ENCODE peak calls at places on chromosome 1, in eight cellular contexts. A, F, V, S, G, P, N and L are unnamed samples.
A peak's percentile ranks its signal among the peaks of the same experiment; 100 is the strongest.

GRCh38 chr1:103945774-103946173 is 196.1 kb downstream of the AMY1C start:
- DNase-seq in F (no peak), N (no peak), G (no peak), A (no peak), P (no peak), V (no peak), S (no peak), L (no peak)

GRCh38 chr1:1846386-1846918 is 44.4 kb downstream of the GNB1 start:
- DNase-seq in S (no peak), G (no peak), P (no peak), N (no peak), V (no peak), A (no peak), F (no peak), L (no peak)

GRCh38 chr1:197481101-197481500 is 213.0 kb downstream of the CRB1 start:
- DNase-seq in N (peak; percentile 25), G (no peak), F (no peak), P (no peak), S (no peak), V (no peak), A (no peak), L (no peak)

GRCh38 chr1:26541816-26542711 is 12.5 kb downstream of the RPS6KA1 start:
- DNase-seq in S (peak; percentile 66), G (peak; percentile 73), V (peak; percentile 42), A (no peak), N (peak; percentile 85), P (peak; percentile 67), F (peak; percentile 72), L (peak; percentile 48)

GRCh38 chr1:199932462-199932861 is 95.0 kb upstream of the NR5A2 start:
- DNase-seq in F (no peak), N (no peak), S (no peak), P (no peak), V (no peak), A (no peak), G (no peak), L (no peak)

GRCh38 chr1:1213153-1213918 is 617 bp downstream of the TNFRSF4 start:
- DNase-seq in F (no peak), V (no peak), N (peak; percentile 31), P (peak; percentile 51), S (no peak), A (peak; percentile 31), G (no peak), L (no peak)

GRCh38 chr1:162357681-162358266 is 18.9 kb downstream of the SPATA46 start:
- DNase-seq in S (peak; percentile 57), F (peak; percentile 79), N (no peak), G (no peak), A (no peak), V (peak; percentile 60), P (no peak), L (peak; percentile 61)

GRCh38 chr1:102896286-102896685 is 212.0 kb downstream of the COL11A1 start:
- DNase-seq in S (no peak), F (no peak), V (no peak), P (no peak), G (no peak), N (no peak), A (no peak), L (no peak)

GRCh38 chr1:234977891-234978396 is 150.7 kb downstream of the TOMM20 start:
- DNase-seq in G (no peak), N (no peak), A (no peak), V (no peak), F (no peak), P (no peak), S (peak; percentile 60), L (no peak)

GRCh38 chr1:148290881-148291280 is 138.8 kb upstream of the NBPF11 start:
- DNase-seq in G (no peak), A (no peak), S (no peak), V (no peak), F (no peak), P (no peak), N (no peak), L (no peak)

GRCh38 chr1:202613571-202613970 is 96.7 kb downstream of the SYT2 start:
- DNase-seq in N (no peak), F (no peak), G (no peak), P (no peak), A (no peak), V (no peak), S (no peak), L (no peak)

GRCh38 chr1:235015291-235015990 is 113.2 kb downstream of the TOMM20 start:
- DNase-seq in G (no peak), N (no peak), V (no peak), P (no peak), S (no peak), A (no peak), F (no peak), L (no peak)

GRCh38 chr1:66542811-66543767 is 9.1 kb downstream of the SGIP1 start:
- DNase-seq in P (no peak), V (peak; percentile 86), S (peak; percentile 77), F (no peak), G (peak; percentile 91), A (peak; percentile 62), N (peak; percentile 88), L (peak; percentile 34)

GRCh38 chr1:175000697-175001187 is 995 bp downstream of the CACYBP start:
- DNase-seq in A (no peak), N (no peak), S (no peak), V (no peak), G (no peak), F (no peak), P (no peak), L (no peak)

GRCh38 chr1:4016351-4017130 is 116.5 kb upstream of the C1orf174 start:
- DNase-seq in V (no peak), F (no peak), A (no peak), S (no peak), P (no peak), G (no peak), N (no peak), L (no peak)

GRCh38 chr1:234372011-234372757 is 1.1 kb upstream of the COA6 start:
- DNase-seq in F (no peak), A (no peak), G (no peak), P (no peak), N (no peak), V (no peak), S (no peak), L (no peak)

GRCh38 chr1:248114890-248115289 is 19.9 kb downstream of the OR2L13 start:
- DNase-seq in P (no peak), A (no peak), G (no peak), S (no peak), V (no peak), F (no peak), N (no peak), L (no peak)

GRCh38 chr1:8276173-8276914 is 41.6 kb upstream of the SLC45A1 start:
- DNase-seq in F (peak; percentile 29), V (no peak), N (no peak), P (no peak), A (no peak), G (no peak), S (no peak), L (peak; percentile 49)

GRCh38 chr1:178055093-178055492 is 38.8 kb upstream of the RASAL2 start:
- DNase-seq in N (peak; percentile 71), A (no peak), S (peak; percentile 71), V (no peak), G (peak; percentile 48), P (no peak), F (peak; percentile 57), L (no peak)

GRCh38 chr1:242184955-242185354 is 186.1 kb upstream of the MAP1LC3C start:
- DNase-seq in P (no peak), F (no peak), G (no peak), S (no peak), A (no peak), N (no peak), V (no peak), L (no peak)

GRCh38 chr1:2134604-2135307 is 59.8 kb downstream of the FAAP20 start:
- DNase-seq in V (peak; percentile 68), A (no peak), N (no peak), P (no peak), G (no peak), F (no peak), S (no peak), L (peak; percentile 69)

DNA sequence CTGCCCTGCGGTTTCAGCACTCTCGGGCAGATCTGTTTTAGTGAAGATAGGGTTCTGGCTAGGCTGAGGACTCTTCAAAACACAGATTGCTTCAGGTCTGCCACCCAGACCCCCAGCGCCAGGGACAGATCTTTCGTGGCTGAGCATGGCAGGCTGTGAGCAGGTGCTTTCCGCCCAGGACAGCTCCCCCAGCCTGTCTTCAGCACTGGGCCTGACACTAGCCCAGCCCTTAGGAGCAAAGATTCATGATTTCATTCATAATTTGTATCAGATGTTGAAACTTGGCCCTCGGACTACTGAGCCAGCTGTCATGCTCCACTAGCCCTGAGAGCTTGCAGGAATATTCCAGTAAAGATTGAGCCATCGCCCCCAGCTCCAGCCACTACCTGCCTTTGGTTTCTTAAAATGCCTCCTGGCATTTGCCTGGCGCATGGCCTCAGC is 5.9 kb downstream of the ADPRS start:
- DNase-seq in A (no peak), P (no peak), G (no peak), S (no peak), V (no peak), F (no peak), N (no peak), L (no peak)
- H3K36me3 ChIP-seq in A (peaks cover 13% of the 10 kb centered on the region), P (peaks cover 55% of the 10 kb centered on the region), G (peaks cover 26% of the 10 kb centered on the region), S (peaks cover 20% of the 10 kb centered on the region), V (no peaks in the 10 kb centered on the region), F (no peaks in the 10 kb centered on the region), N (peaks cover 21% of the 10 kb centered on the region), L (no peaks in the 10 kb centered on the region)

GRCh38 chr1:183844806-183845205 is 39.9 kb downstream of the RGL1 start:
- DNase-seq in N (no peak), V (no peak), F (no peak), A (no peak), G (no peak), S (no peak), P (no peak), L (no peak)

GRCh38 chr1:183841950-183842816 is 37.3 kb downstream of the RGL1 start:
- DNase-seq in G (peak; percentile 32), N (peak; percentile 31), V (peak; percentile 74), S (no peak), A (no peak), F (no peak), P (no peak), L (no peak)

GRCh38 chr1:183847646-183848045 is 42.7 kb downstream of the RGL1 start:
- DNase-seq in N (no peak), G (no peak), A (no peak), P (no peak), S (no peak), F (no peak), V (peak; percentile 46), L (no peak)

GRCh38 chr1:183842817-183843187 is 37.9 kb downstream of the RGL1 start:
- DNase-seq in S (no peak), A (no peak), F (no peak), P (no peak), V (no peak), N (no peak), G (no peak), L (no peak)

GRCh38 chr1:183845681-183846080 is 40.8 kb downstream of the RGL1 start:
- DNase-seq in P (no peak), G (no peak), A (no peak), S (no peak), V (no peak), N (no peak), F (no peak), L (no peak)
- H3K4me1 ChIP-seq in P (no peaks in the 10 kb centered on the region), G (peaks cover 3% of the 10 kb centered on the region), A (peaks cover 13% of the 10 kb centered on the region), S (peaks cover 3% of the 10 kb centered on the region), V (peaks cover 22% of the 10 kb centered on the region), N (peaks cover 73% of the 10 kb centered on the region), F (no peaks in the 10 kb centered on the region), L (peaks cover 28% of the 10 kb centered on the region)

GRCh38 chr1:226977973-226978344 is 37.9 kb downstream of the COQ8A start:
- DNase-seq in S (no peak), A (no peak), N (no peak), G (no peak), V (no peak), F (no peak), P (no peak), L (no peak)
- H3K36me3 ChIP-seq in S (no peaks in the 10 kb centered on the region), A (peaks cover 50% of the 10 kb centered on the region), N (no peaks in the 10 kb centered on the region), G (peaks cover 5% of the 10 kb centered on the region), V (no peaks in the 10 kb centered on the region), F (no peaks in the 10 kb centered on the region), P (peaks cover 29% of the 10 kb centered on the region), L (peaks cover 1% of the 10 kb centered on the region)

GRCh38 chr1:236619398-236619797 is 15.1 kb upstream of the HEATR1 start:
- DNase-seq in V (no peak), G (no peak), N (no peak), S (no peak), P (no peak), A (no peak), F (no peak), L (no peak)
- H3K4me1 ChIP-seq in V (no peaks in the 10 kb centered on the region), G (no peaks in the 10 kb centered on the region), N (no peaks in the 10 kb centered on the region), S (no peaks in the 10 kb centered on the region), P (no peaks in the 10 kb centered on the region), A (no peaks in the 10 kb centered on the region), F (no peaks in the 10 kb centered on the region), L (peaks cover 8% of the 10 kb centered on the region)